ENCODE peak calls at places on chromosomes 4 and X, in four cellular contexts. T, W, Y and E are unnamed samples.

GRCh38 chr4:89784686-89785227 is 52.2 kb downstream of the SNCA start:
- DNase-seq in T (no peak), W (no peak), Y (no peak), E (no peak)

GRCh38 chrX:35380808-35381700 is 417.1 kb upstream of the MAGEB16 start:
- DNase-seq in Y (peak; percentile 22), W (peak; percentile 1), T (no peak), E (peak; percentile 0)

GRCh38 chr4:169485791-169486742 is 126.3 kb downstream of the NEK1 start:
- DNase-seq in W (peak; percentile 78), Y (peak; percentile 68), T (no peak), E (peak; percentile 71)

GRCh38 chr4:39502034-39502658 is 25.1 kb downstream of the UGDH start:
- DNase-seq in T (no peak), W (peak; percentile 13), Y (no peak), E (peak; percentile 36)

GRCh38 chr4:89609756-89610155 is 227.2 kb downstream of the SNCA start:
- DNase-seq in W (no peak), T (no peak), Y (no peak), E (no peak)

GRCh38 chr4:112881842-112882241 is 167.6 kb upstream of the ANK2 start:
- DNase-seq in Y (no peak), T (no peak), W (no peak), E (no peak)

GRCh38 chr4:153530284-153530995 is 64.3 kb downstream of the TMEM131L start:
- DNase-seq in T (no peak), W (peak; percentile 74), Y (no peak), E (no peak)

GRCh38 chr4:77022581-77023133 is 53.1 kb downstream of the CCNI start:
- DNase-seq in T (no peak), Y (no peak), W (peak; percentile 76), E (peak; percentile 71)

GRCh38 chr4:3807861-3808521 is 41.8 kb downstream of the ADRA2C start:
- DNase-seq in T (peak; percentile 11), Y (no peak), W (no peak), E (no peak)

GRCh38 chr4:177272007-177272406 is 37.7 kb upstream of the NEIL3 start:
- DNase-seq in Y (no peak), T (no peak), W (no peak), E (no peak)

GRCh38 chr4:76536381-76536689 is 101.3 kb downstream of the SHROOM3 start:
- DNase-seq in W (no peak), T (no peak), Y (no peak), E (no peak)

GRCh38 chr4:81380364-81380853 is 91.3 kb downstream of the RASGEF1B start:
- DNase-seq in Y (no peak), W (no peak), T (no peak), E (no peak)

GRCh38 chr4:137015759-137016409 is 516.4 kb downstream of the PCDH18 start:
- DNase-seq in T (no peak), W (no peak), Y (no peak), E (no peak)

GRCh38 chr4:78018271-78019049 is 38.7 kb upstream of the FRAS1 start:
- DNase-seq in T (no peak), W (no peak), Y (no peak), E (no peak)

GRCh38 chr4:42371306-42372063 is 25.8 kb upstream of the SHISA3 start:
- DNase-seq in W (peak; percentile 79), Y (peak; percentile 53), T (no peak), E (peak; percentile 33)

GRCh38 chrX:115350696-115351408 is 61.3 kb downstream of the LUZP4 start:
- DNase-seq in T (no peak), Y (no peak), W (no peak), E (no peak)

GRCh38 chrX:54447461-54447860 is 7.3 kb downstream of the TSR2 start:
- DNase-seq in W (no peak), T (no peak), Y (peak; percentile 21), E (no peak)

GRCh38 chr4:21947768-21948346 is 715 bp downstream of the KCNIP4 start:
- DNase-seq in Y (no peak), T (no peak), W (no peak), E (no peak)

GRCh38 chrX:17590892-17591740 is 146.2 kb upstream of the SCML1 start:
- DNase-seq in T (peak; percentile 48), Y (peak; percentile 50), W (peak; percentile 77), E (peak; percentile 69)

GRCh38 chr4:165502919-165503907 is 124.4 kb downstream of the CPE start:
- DNase-seq in W (peak; percentile 75), T (no peak), Y (no peak), E (peak; percentile 51)

GRCh38 chrX:50618788-50619558 is 148.3 kb upstream of the DGKK start:
- DNase-seq in Y (no peak), T (no peak), W (peak; percentile 48), E (no peak)

GRCh38 chr4:74395633-74396032 is 30.7 kb downstream of the EREG start:
- DNase-seq in Y (no peak), T (no peak), W (no peak), E (peak; percentile 93)

GRCh38 chr4:4416981-4417380 is 30.1 kb downstream of the NSG1 start:
- DNase-seq in T (no peak), W (no peak), Y (no peak), E (no peak)

GRCh38 chr4:66606908-66607307 is 936.6 kb upstream of the EPHA5 start:
- DNase-seq in Y (no peak), T (no peak), W (no peak), E (no peak)

GRCh38 chrX:53794181-53794580 is 107.7 kb upstream of the HUWE1 start:
- DNase-seq in W (no peak), T (no peak), Y (no peak), E (no peak)

GRCh38 chr4:108881190-108881589 is 118.3 kb upstream of the ETNPPL start:
- DNase-seq in Y (no peak), T (no peak), W (peak; percentile 85), E (peak; percentile 70)

GRCh38 chrX:137032378-137032694 is 1.5 kb downstream of the GPR101 start:
- DNase-seq in T (no peak), W (no peak), Y (no peak), E (no peak)

GRCh38 chr4:126604273-126604867 is 1028.4 kb upstream of the INTU start:
- DNase-seq in W (peak; percentile 39), Y (peak; percentile 38), T (no peak), E (peak; percentile 56)

GRCh38 chrX:110568396-110568795 is 209.7 kb downstream of the RTL9 start:
- DNase-seq in T (no peak), Y (no peak), W (no peak), E (no peak)

GRCh38 chrX:132068405-132068804 is 45.3 kb downstream of the STK26 start:
- DNase-seq in Y (no peak), W (no peak), T (no peak), E (no peak)

GRCh38 chrX:86023806-86024205 is 23.6 kb downstream of the CHM start:
- DNase-seq in T (no peak), Y (peak; percentile 4), W (no peak), E (no peak)

GRCh38 chr4:124640037-124640730 is 72.3 kb downstream of the ANKRD50 start:
- DNase-seq in W (peak; percentile 86), T (no peak), Y (no peak), E (peak; percentile 30)

GRCh38 chr4:89247951-89248350 is 59.6 kb downstream of the GPRIN3 start:
- DNase-seq in Y (no peak), W (no peak), T (no peak), E (no peak)

GRCh38 chr4:148041606-148042324 is 309.9 kb downstream of the ARHGAP10 start:
- DNase-seq in Y (no peak), T (no peak), W (no peak), E (peak; percentile 52)

GRCh38 chr4:148043990-148044645 is 312.2 kb downstream of the ARHGAP10 start:
- DNase-seq in Y (no peak), T (no peak), W (no peak), E (no peak)

GRCh38 chr4:148044889-148045352 is 313.0 kb downstream of the ARHGAP10 start:
- DNase-seq in T (no peak), Y (peak; percentile 11), W (peak; percentile 21), E (no peak)
- TF ChIP-seq CTCF in T (no peak), Y (no peak), W (no peak), E (peak; percentile 35)

DNA sequence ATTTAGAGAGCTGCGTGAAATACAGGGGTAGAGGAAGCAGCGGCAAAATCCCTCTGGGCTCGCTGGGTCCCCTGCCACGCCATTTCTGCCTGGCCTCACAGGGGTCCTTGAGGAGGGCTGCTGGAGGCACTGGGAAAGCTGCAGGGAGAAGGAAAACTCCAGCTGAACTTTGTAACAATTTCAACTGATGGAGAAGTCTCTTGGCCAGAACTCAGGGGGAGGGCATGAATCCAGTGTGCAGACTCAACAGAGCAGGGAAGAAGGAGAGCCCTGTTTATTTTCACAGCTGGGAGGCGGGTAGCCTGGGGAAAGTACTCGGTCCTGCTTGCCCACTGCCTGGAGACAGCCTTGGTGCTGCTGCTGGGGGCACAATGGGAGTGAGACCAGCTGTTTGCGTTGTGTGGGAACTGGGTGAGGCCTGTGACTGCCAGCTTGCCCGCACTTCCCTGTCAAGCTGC is 93.2 kb upstream of the MAPK10 start:
- DNase-seq in Y (no peak), W (no peak), T (no peak), E (peak; percentile 26)
- H3K4me3 ChIP-seq in Y (no peak overlapping the region), W (no peak overlapping the region), T (peak overlapping the region; percentile 30), E (peak overlapping the region; percentile 48)

DNA sequence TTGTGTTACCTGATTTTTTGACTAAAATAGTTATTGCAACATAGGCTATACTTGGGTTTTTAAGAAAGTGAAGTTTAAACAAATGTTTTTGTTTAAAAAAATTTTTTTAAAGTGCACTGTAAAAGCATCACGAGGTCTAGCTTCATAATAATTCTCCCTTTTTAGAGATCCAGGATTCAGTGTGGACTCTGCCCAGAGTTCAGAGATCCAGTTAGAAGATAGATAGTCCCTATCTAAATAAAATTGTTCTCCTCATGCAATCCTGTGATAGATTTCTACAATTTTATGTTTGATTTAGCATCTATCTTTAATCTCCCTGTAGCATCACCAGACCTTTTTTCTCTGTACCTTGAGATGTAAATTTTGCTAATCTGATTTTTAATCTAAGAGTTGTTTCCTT is 85.5 kb upstream of the HPGD start:
- DNase-seq in W (no peak), T (no peak), Y (no peak), E (no peak)
- TF ChIP-seq CTCF in W (no peak), T (no peak), Y (no peak), E (no peak)

GRCh38 chrX:103686199-103687072 is at the start of gene MORF4L2:
- DNase-seq in W (peak; percentile 98), Y (peak; percentile 96), T (peak; percentile 90), E (peak; percentile 99)

GRCh38 chrX:103687696-103688191 is 1.2 kb upstream of the MORF4L2 start:
- DNase-seq in Y (peak; percentile 71), T (peak; percentile 48), W (peak; percentile 79), E (peak; percentile 77)

GRCh38 chrX:103687073-103687695 is 685 bp upstream of the MORF4L2 start:
- DNase-seq in W (no peak), Y (peak; percentile 83), T (peak; percentile 92), E (peak; percentile 83)

GRCh38 chrX:103688949-103689348 is 2.5 kb upstream of the MORF4L2 start:
- DNase-seq in W (peak; percentile 29), T (no peak), Y (peak; percentile 44), E (peak; percentile 33)

DNA sequence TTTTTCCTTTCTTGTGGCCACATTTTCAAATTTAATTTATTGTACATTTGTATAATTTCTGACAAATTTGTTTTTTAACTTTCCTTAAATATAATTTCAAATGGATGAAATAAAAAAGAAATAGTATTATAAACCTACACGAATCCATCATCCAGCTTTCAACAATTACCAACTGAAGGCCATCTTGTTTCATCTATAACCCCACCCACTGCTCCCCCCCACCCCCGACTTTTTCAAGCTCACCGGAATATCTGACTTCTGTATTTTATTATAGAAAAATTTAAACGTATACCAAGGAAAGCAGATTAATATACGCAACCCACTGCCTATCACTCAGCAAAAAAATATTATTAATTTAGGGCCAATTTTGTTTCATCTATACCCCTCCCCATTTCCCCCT is 1.1 kb downstream of the MORF4L2 start:
- DNase-seq in Y (peak; percentile 19), T (no peak), W (no peak), E (peak; percentile 14)
- H3K4me3 ChIP-seq in Y (peak overlapping the region; percentile 95), T (peak overlapping the region; percentile 57), W (peak overlapping the region; percentile 76), E (peak overlapping the region; percentile 84)